ENCODE peak calls at places on chromosomes 2 and 18, in seven cellular contexts. X is heart left ventricle; Z is IMR-90; C is mammary epithelial cell; P is tibial artery; J is effector memory CD4-positive, alpha-beta T cell; V is esophagus squamous epithelium. E is an unnamed sample.

GRCh38 chr2:152243723-152244122 is 68.2 kb upstream of the STAM2 start:
- DNase-seq in X (no peak), Z (no peak), C (no peak), P (no peak), J (no peak), V (no peak), E (no peak)

GRCh38 chr2:151315381-151315903 is 26.0 kb upstream of the NMI start:
- DNase-seq in X (peak; percentile 35), Z (peak; percentile 22), C (no peak), P (peak; percentile 26), J (no peak), V (no peak), E (no peak)

GRCh38 chr2:98729652-98730051 is 1.3 kb downstream of the MGAT4A start:
- DNase-seq in X (no peak), Z (no peak), C (no peak), P (no peak), J (no peak), V (no peak), E (no peak)

GRCh38 chr2:181784556-181784955 is 104.2 kb upstream of the NEUROD1 start:
- DNase-seq in X (no peak), Z (peak; percentile 68), C (peak; percentile 77), P (no peak), J (no peak), V (no peak), E (no peak)

GRCh38 chr2:67752964-67753363 is 309.8 kb downstream of the C1D start:
- DNase-seq in X (no peak), Z (peak; percentile 91), C (peak; percentile 68), P (no peak), J (no peak), V (no peak), E (no peak)

GRCh38 chr2:191051825-191052778 is 38.1 kb upstream of the STAT1 start:
- DNase-seq in X (no peak), Z (peak; percentile 74), C (peak; percentile 35), P (no peak), J (no peak), V (no peak), E (no peak)

GRCh38 chr2:132582360-132582759 is 87.6 kb downstream of the LYPD1 start:
- DNase-seq in X (no peak), Z (peak; percentile 69), C (no peak), P (no peak), J (no peak), V (no peak), E (no peak)

GRCh38 chr2:144480257-144480656 is 39.7 kb downstream of the ZEB2 start:
- DNase-seq in X (no peak), Z (peak; percentile 58), C (no peak), P (no peak), J (no peak), V (no peak), E (no peak)

GRCh38 chr18:55272510-55273243 is 313.4 kb upstream of the CCDC68 start:
- DNase-seq in X (no peak), Z (peak; percentile 84), C (no peak), P (no peak), J (no peak), V (no peak), E (no peak)

GRCh38 chr2:97005353-97005752 is 19.0 kb upstream of the FAM178B start:
- DNase-seq in X (no peak), Z (no peak), C (no peak), P (no peak), J (no peak), V (no peak), E (no peak)

GRCh38 chr2:134341476-134341875 is 87.6 kb downstream of the MGAT5 start:
- DNase-seq in X (no peak), Z (no peak), C (no peak), P (no peak), J (no peak), V (no peak), E (no peak)

GRCh38 chr2:39252888-39253518 is 9.2 kb upstream of the CDKL4 start:
- DNase-seq in X (no peak), Z (no peak), C (peak; percentile 8), P (no peak), J (no peak), V (no peak), E (no peak)

GRCh38 chr2:99141110-99142108 is at the start of gene C2orf15:
- DNase-seq in X (peak; percentile 90), Z (peak; percentile 74), C (peak; percentile 97), P (peak; percentile 94), J (peak; percentile 96), V (peak; percentile 66), E (peak; percentile 98)

GRCh38 chr2:133833746-133834145 is 265.5 kb upstream of the NCKAP5 start:
- DNase-seq in X (no peak), Z (no peak), C (no peak), P (no peak), J (no peak), V (no peak), E (no peak)

GRCh38 chr18:78875268-78875997 is 104.2 kb upstream of the SALL3 start:
- DNase-seq in X (no peak), Z (no peak), C (no peak), P (no peak), J (no peak), V (no peak), E (no peak)

GRCh38 chr2:61218817-61219170 is 56.8 kb downstream of the C2orf74 start:
- DNase-seq in X (no peak), Z (no peak), C (no peak), P (no peak), J (no peak), V (no peak), E (no peak)

GRCh38 chr2:74603282-74604000 is 44.7 kb downstream of the M1AP start:
- DNase-seq in X (no peak), Z (no peak), C (no peak), P (no peak), J (no peak), V (no peak), E (no peak)

GRCh38 chr2:106065268-106065982 is 128.7 kb downstream of the UXS1 start:
- DNase-seq in X (peak; percentile 27), Z (no peak), C (no peak), P (no peak), J (no peak), V (no peak), E (no peak)

GRCh38 chr2:20126040-20126439 is 74.6 kb upstream of the LAPTM4A start:
- DNase-seq in X (no peak), Z (no peak), C (no peak), P (no peak), J (no peak), V (no peak), E (no peak)
- H3K4me1 ChIP-seq in X (no peaks in the 10 kb centered on the region), Z (peaks cover 3% of the 10 kb centered on the region), C (peaks cover 6% of the 10 kb centered on the region), P (no peaks in the 10 kb centered on the region), J (no peaks in the 10 kb centered on the region), V (peaks cover 58% of the 10 kb centered on the region), E (peaks cover 4% of the 10 kb centered on the region)

GRCh38 chr2:17876590-17876989 is 1.9 kb upstream of the KCNS3 start:
- DNase-seq in X (no peak), Z (no peak), C (no peak), P (no peak), J (no peak), V (no peak), E (no peak)

GRCh38 chr2:17878222-17879136 is at the start of gene KCNS3:
- DNase-seq in X (peak; percentile 48), Z (peak; percentile 14), C (peak; percentile 43), P (peak; percentile 34), J (no peak), V (no peak), E (peak; percentile 44)

GRCh38 chr2:17877811-17878221 is 651 bp upstream of the KCNS3 start:
- DNase-seq in X (peak; percentile 15), Z (no peak), C (peak; percentile 10), P (peak; percentile 27), J (no peak), V (no peak), E (peak; percentile 21)

GRCh38 chr2:17879913-17880274 is 1.4 kb downstream of the KCNS3 start:
- DNase-seq in X (no peak), Z (no peak), C (no peak), P (no peak), J (no peak), V (no peak), E (no peak)

GRCh38 chr2:17879137-17879912 is 858 bp downstream of the KCNS3 start:
- DNase-seq in X (peak; percentile 74), Z (peak; percentile 33), C (peak; percentile 73), P (peak; percentile 42), J (no peak), V (no peak), E (peak; percentile 71)
- H3K4me3 ChIP-seq in X (peak overlapping the region; percentile 75), Z (peak overlapping the region; percentile 83), C (peak overlapping the region; percentile 73), P (peak overlapping the region; percentile 94), J (no peak overlapping the region), V (peak overlapping the region; percentile 70), E (peak overlapping the region; percentile 60)

DNA sequence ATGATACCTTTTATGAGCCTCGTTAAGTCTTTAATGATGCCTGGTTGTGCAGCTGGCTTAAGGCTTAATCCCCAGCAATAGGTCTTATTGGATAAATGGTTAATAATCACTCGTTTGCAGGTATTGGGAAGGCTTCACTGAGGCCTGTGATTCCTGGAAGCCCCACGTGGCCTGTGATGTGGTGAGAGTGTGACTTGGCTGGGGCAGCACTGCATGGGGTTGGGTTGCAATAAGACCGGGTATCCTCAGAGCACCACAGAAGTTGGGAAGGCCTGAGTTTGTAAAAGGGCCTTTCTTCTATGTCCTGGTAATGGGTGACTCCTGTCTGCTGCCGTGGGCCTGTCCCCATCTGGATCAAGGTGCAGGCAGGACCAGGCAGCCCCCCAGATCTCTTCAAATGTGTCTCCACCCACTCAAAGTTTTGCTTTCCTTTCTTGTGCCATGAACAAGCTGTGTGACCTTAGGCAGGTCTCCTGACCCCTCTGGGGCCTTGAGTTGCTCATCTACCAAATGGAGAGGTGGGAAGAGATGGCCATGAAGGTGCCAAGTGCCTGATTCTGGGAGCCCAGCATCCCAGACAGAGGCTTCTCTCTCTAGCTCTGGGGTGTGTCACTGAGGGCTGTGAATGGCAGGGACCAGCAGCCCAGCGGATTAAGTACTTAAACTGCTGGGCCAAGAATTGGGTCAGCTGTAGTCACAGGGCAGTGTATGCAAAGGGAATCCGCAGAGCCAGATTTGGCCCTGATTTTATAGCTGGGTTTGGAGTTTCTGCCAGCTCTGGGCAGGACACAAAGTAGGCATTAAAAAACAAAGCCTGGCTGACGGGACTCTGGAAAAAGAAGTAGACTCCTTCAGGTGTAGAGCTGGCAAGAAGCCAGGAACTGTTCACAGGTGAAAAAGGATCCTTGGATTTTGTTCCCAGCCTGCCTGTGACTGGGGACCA is 24.4 kb downstream of the LBH start:
- DNase-seq in X (peak; percentile 20), Z (no peak), C (no peak), P (no peak), J (no peak), V (no peak), E (no peak)
- H3K4me1 ChIP-seq in X (peaks cover 63% of the 10 kb centered on the region), Z (peaks cover 40% of the 10 kb centered on the region), C (peaks cover 6% of the 10 kb centered on the region), P (peaks cover 55% of the 10 kb centered on the region), J (peaks cover 77% of the 10 kb centered on the region), V (peaks cover 48% of the 10 kb centered on the region), E (peaks cover 43% of the 10 kb centered on the region)

GRCh38 chr2:232419245-232420072 is 12.8 kb downstream of the ALPG start:
- DNase-seq in X (no peak), Z (no peak), C (no peak), P (no peak), J (no peak), V (no peak), E (no peak)

GRCh38 chr2:232417489-232417888 is 10.8 kb downstream of the ALPG start:
- DNase-seq in X (no peak), Z (no peak), C (no peak), P (no peak), J (no peak), V (no peak), E (no peak)

GRCh38 chr2:232420073-232420454 is 13.4 kb downstream of the ALPG start:
- DNase-seq in X (no peak), Z (no peak), C (no peak), P (no peak), J (no peak), V (no peak), E (no peak)

GRCh38 chr2:232418056-232418455 is 11.4 kb downstream of the ALPG start:
- DNase-seq in X (no peak), Z (no peak), C (no peak), P (no peak), J (no peak), V (no peak), E (no peak)

GRCh38 chr2:232418466-232419244 is 12.0 kb downstream of the ALPG start:
- DNase-seq in X (no peak), Z (no peak), C (peak; percentile 31), P (no peak), J (no peak), V (no peak), E (no peak)
- H3K4me3 ChIP-seq in X (peak overlapping the region; percentile 29), Z (no peak overlapping the region), C (peak overlapping the region; percentile 7), P (peak overlapping the region; percentile 30), J (peak overlapping the region; percentile 17), V (peak overlapping the region; percentile 2), E (no peak overlapping the region)

E was measured in pancreas.